ENCODE peak calls at places on chromosomes 5 and 9, in five cellular contexts. Q is A549, V is stomach, F is sigmoid colon, A is SK-N-SH. W is an unnamed sample.
A peak's percentile ranks its signal among the peaks of the same experiment; 100 is the strongest.

GRCh38 chr5:31161772-31162171 is 31.7 kb upstream of the CDH6 start:
- DNase-seq in Q (no peak), V (no peak), F (no peak), A (no peak), W (no peak)

GRCh38 chr9:121811751-121812150 is 160.3 kb downstream of the DAB2IP start:
- DNase-seq in Q (no peak), V (no peak), F (no peak), A (no peak), W (no peak)

GRCh38 chr9:69012690-69013403 is 1.1 kb downstream of the PRKACG start:
- DNase-seq in Q (no peak), V (no peak), F (no peak), A (no peak), W (no peak)

GRCh38 chr9:116937361-116937760 is 250.3 kb downstream of the TRIM32 start:
- DNase-seq in Q (no peak), V (no peak), F (no peak), A (no peak), W (no peak)

GRCh38 chr5:74199436-74200210 is 440.9 kb downstream of the ENC1 start:
- DNase-seq in Q (no peak), V (no peak), F (no peak), A (no peak), W (no peak)

GRCh38 chr5:113047234-113047633 is 70.6 kb downstream of the DCP2 start:
- DNase-seq in Q (no peak), V (no peak), F (no peak), A (no peak), W (peak; percentile 54)

GRCh38 chr5:59959330-59959729 is 65.8 kb upstream of the PDE4D start:
- DNase-seq in Q (no peak), V (no peak), F (no peak), A (no peak), W (no peak)

GRCh38 chr9:126419475-126419874 is 92.8 kb downstream of the MVB12B start:
- DNase-seq in Q (no peak), V (no peak), F (no peak), A (no peak), W (no peak)

GRCh38 chr9:135978650-135979461 is 17.7 kb upstream of the UBAC1 start:
- DNase-seq in Q (no peak), V (no peak), F (no peak), A (peak; percentile 82), W (no peak)

GRCh38 chr9:91589101-91589553 is 165.5 kb upstream of the NFIL3 start:
- DNase-seq in Q (no peak), V (no peak), F (peak; percentile 74), A (no peak), W (peak; percentile 29)

GRCh38 chr9:108994695-108995094 is 18.6 kb downstream of the CTNNAL1 start:
- DNase-seq in Q (no peak), V (peak; percentile 65), F (no peak), A (no peak), W (peak; percentile 50)

GRCh38 chr9:133844876-133845658 is 106.9 kb upstream of the SARDH start:
- DNase-seq in Q (no peak), V (peak; percentile 31), F (peak; percentile 87), A (peak; percentile 63), W (no peak)

GRCh38 chr5:1268666-1269065 is 26.2 kb downstream of the TERT start:
- DNase-seq in Q (no peak), V (no peak), F (no peak), A (no peak), W (no peak)

GRCh38 chr9:133972041-133972970 is 19.8 kb downstream of the VAV2 start:
- DNase-seq in Q (no peak), V (no peak), F (no peak), A (no peak), W (no peak)

GRCh38 chr5:133801955-133802751 is 166.3 kb downstream of the C5orf15 start:
- DNase-seq in Q (no peak), V (peak; percentile 36), F (no peak), A (peak; percentile 42), W (no peak)

GRCh38 chr5:135823799-135824366 is 10.6 kb upstream of the SLC25A48 start:
- DNase-seq in Q (no peak), V (no peak), F (no peak), A (no peak), W (no peak)

GRCh38 chr5:128349044-128349629 is 188.9 kb downstream of the FBN2 start:
- DNase-seq in Q (no peak), V (peak; percentile 28), F (no peak), A (no peak), W (no peak)

DNA sequence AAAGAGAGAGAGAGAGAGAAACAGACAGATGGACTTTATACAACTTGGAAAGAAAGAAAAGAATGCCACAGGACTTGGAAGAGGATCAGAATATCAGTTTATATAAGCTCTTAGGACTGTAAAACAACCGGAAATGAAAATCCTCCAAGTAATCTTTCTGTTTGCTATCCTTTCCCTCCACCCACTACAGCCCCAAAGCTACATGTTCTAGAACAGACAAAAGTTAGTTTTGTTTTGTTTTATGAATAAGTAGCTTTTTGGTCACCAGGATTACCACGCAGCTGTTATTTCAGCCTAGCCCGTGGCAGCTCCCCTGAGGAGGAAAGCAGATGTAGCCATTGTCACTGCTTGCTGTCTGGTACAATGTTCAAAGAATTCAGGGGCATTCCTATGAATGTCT is 66.6 kb downstream of the SH3TC2 start:
- DNase-seq in Q (no peak), V (no peak), F (no peak), A (no peak), W (no peak)
- H3K27ac ChIP-seq in Q (no peak overlapping the region), V (no peak overlapping the region), F (no peak overlapping the region), A (no peak overlapping the region), W (no peak overlapping the region)

GRCh38 chr5:10611290-10611689 is 47.4 kb downstream of the ANKRD33B start:
- DNase-seq in Q (no peak), V (no peak), F (no peak), A (no peak), W (no peak)
- H3K4me1 ChIP-seq in Q (peaks cover 17% of the 10 kb centered on the region), V (peaks cover 19% of the 10 kb centered on the region), F (no peaks in the 10 kb centered on the region), A (no peaks in the 10 kb centered on the region), W (no peaks in the 10 kb centered on the region)

DNA sequence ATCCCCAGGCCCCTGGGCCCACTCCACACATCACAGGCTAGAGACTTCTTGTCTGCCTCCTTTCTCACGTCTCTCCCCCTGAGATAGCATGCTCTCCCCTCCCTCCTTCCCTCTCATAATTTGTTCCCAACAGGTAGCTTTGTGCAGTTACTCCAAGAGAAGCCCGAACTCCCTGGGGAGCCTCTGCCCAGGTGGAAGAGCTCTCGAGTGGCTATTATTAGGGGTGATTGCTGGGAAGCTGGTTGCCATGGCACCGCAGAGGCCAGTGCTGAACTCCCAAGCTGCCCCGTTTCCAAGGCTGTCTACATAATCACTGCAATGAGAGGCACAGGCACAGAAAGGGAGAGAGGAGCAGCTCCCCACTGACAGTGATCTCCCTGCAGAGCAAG is 104.7 kb upstream of the GPR151 start:
- DNase-seq in Q (no peak), V (no peak), F (no peak), A (no peak), W (no peak)
- TF ChIP-seq EP300 in Q (no peak), V (no peak), F (no peak), A (no peak), W (no peak)

GRCh38 chr5:78592735-78593386 is 55.7 kb downstream of the LHFPL2 start:
- DNase-seq in Q (no peak), V (no peak), F (no peak), A (no peak), W (no peak)

GRCh38 chr5:78597068-78597857 is 51.3 kb downstream of the LHFPL2 start:
- DNase-seq in Q (peak; percentile 55), V (no peak), F (no peak), A (no peak), W (no peak)

GRCh38 chr5:78593465-78593864 is 55.1 kb downstream of the LHFPL2 start:
- DNase-seq in Q (no peak), V (no peak), F (no peak), A (no peak), W (no peak)

GRCh38 chr5:78594014-78594413 is 54.6 kb downstream of the LHFPL2 start:
- DNase-seq in Q (no peak), V (no peak), F (no peak), A (no peak), W (no peak)

DNA sequence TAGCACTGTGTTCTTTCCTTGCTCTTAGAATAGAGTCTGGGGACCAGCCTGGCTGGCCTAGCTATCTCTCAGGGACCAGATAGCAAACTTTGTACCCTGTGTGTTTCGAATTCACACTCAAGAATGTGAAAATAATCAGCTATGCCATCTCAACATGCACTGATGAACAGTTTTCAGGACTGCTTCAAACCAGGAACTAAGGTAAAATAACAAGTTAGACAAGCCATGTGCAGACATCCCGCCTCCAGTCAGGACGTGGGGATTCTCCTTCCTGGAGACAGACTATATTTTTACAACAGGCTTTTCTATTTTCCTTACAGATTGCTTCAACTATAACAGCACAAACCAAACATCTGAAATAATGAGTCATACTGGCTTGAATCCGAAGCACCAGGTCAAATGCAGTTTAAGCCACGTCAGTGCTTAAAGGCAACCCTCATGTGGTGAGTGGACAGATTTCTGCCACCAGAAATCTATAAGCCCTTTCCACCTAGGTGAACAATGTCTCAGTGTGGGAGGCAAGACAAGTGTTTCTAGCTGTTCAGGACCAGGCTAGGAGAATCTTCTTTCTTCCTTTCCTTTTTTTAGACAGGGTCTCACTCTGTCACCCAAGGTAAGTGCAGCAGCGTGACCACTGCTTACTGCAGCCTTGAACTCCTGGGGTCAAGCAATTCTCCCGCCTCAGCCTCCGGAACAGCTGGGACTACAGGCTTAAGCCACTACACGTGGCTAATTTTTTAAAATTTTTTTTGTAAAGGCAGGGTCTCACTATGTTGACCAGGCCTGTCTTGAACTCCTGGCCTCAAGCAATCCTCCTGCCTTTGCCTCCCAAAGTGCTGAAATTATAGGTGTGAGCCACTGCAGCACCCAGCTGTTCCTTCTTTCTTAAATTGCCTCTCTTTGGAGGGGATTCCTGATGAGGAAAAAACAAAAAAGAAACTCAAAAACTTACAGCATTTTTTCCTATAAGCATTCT is 53.3 kb downstream of the LHFPL2 start:
- DNase-seq in Q (peak; percentile 85), V (no peak), F (peak; percentile 72), A (no peak), W (peak; percentile 74)
- H3K27ac ChIP-seq in Q (peak overlapping the region; percentile 92), V (peak overlapping the region; percentile 17), F (peak overlapping the region; percentile 76), A (peak overlapping the region; percentile 79), W (peak overlapping the region; percentile 82)

GRCh38 chr5:71706906-71707305 is 12.2 kb upstream of the CARTPT start:
- DNase-seq in Q (no peak), V (no peak), F (no peak), A (no peak), W (no peak)
- H3K4me1 ChIP-seq in Q (no peaks in the 10 kb centered on the region), V (no peaks in the 10 kb centered on the region), F (no peaks in the 10 kb centered on the region), A (no peaks in the 10 kb centered on the region), W (no peaks in the 10 kb centered on the region)

W was measured in ovary.